ENCODE peak calls at places on chromosome 22, in five cellular contexts. R, V, K, G and B are unnamed samples.

GRCh38 chr22:45072322-45072903 is 62.6 kb upstream of the PHF21B start:
- DNase-seq in R (no peak), V (no peak), K (no peak), G (peak; percentile 27), B (no peak)

GRCh38 chr22:31241200-31241599 is 29.1 kb downstream of the LIMK2 start:
- DNase-seq in G (no peak), K (no peak), R (no peak), V (peak; percentile 96), B (peak; percentile 51)

GRCh38 chr22:29080061-29080975 is 7.5 kb downstream of the KREMEN1 start:
- DNase-seq in V (no peak), K (no peak), R (no peak), G (peak; percentile 19), B (no peak)

GRCh38 chr22:48357961-48358360 is 1469.7 kb downstream of the BRD1 start:
- DNase-seq in G (no peak), K (no peak), V (no peak), R (no peak), B (no peak)

GRCh38 chr22:43136801-43137200 is 6.4 kb downstream of the MCAT start:
- DNase-seq in G (no peak), V (no peak), K (no peak), R (no peak), B (no peak)

GRCh38 chr22:42688241-42688913 is 32.3 kb downstream of the A4GALT start:
- DNase-seq in R (no peak), G (peak; percentile 98), K (peak; percentile 67), V (peak; percentile 44), B (peak; percentile 46)

GRCh38 chr22:22866381-22867111 is 21.1 kb upstream of the IGLL5 start:
- DNase-seq in V (peak; percentile 9), R (no peak), G (no peak), K (no peak), B (no peak)

GRCh38 chr22:28711820-28712777 is 29.5 kb downstream of the CHEK2 start:
- DNase-seq in R (no peak), K (no peak), V (no peak), G (peak; percentile 88), B (peak; percentile 44)

GRCh38 chr22:39592104-39593060 is 21.8 kb downstream of the CACNA1I start:
- DNase-seq in R (no peak), K (peak; percentile 74), G (peak; percentile 63), V (peak; percentile 20), B (peak; percentile 62)

GRCh38 chr22:44186737-44187136 is 6.0 kb downstream of the PARVG start:
- DNase-seq in V (no peak), K (no peak), R (no peak), G (no peak), B (no peak)

GRCh38 chr22:50183141-50183971 is 2.4 kb upstream of the TRABD start:
- DNase-seq in G (no peak), V (no peak), R (no peak), K (no peak), B (no peak)

GRCh38 chr22:19648419-19648929 is 65.8 kb upstream of the SEPTIN5 start:
- DNase-seq in K (no peak), G (no peak), R (no peak), V (no peak), B (no peak)

GRCh38 chr22:46103181-46103580 is 47.1 kb upstream of the PPARA start:
- DNase-seq in G (no peak), K (no peak), R (no peak), V (no peak), B (no peak)

GRCh38 chr22:35625763-35626162 is 8.6 kb upstream of the MB start:
- DNase-seq in R (no peak), K (no peak), V (no peak), G (no peak), B (no peak)

GRCh38 chr22:46659791-46660186 is 39.6 kb downstream of the GRAMD4 start:
- DNase-seq in R (no peak), V (no peak), G (no peak), K (no peak), B (no peak)